ENCODE peak calls at places on chromosomes 5 and 9, in six cellular contexts. One of them, this sample, is unnamed.

GRCh38 chr5:66494437-66494836 is 101.8 kb upstream of the MAST4 start:
- DNase-seq in mesenchymal stem cell: no peak
- DNase-seq in H1: peak
- DNase-seq in trophoblast cell: peak
- DNase-seq in H9: peak
- DNase-seq in IMR-90: no peak
- DNase-seq in this sample: no peak

GRCh38 chr9:103364753-103365152 is 369.6 kb downstream of the CYLC2 start:
- DNase-seq in mesenchymal stem cell: peak
- DNase-seq in trophoblast cell: peak
- DNase-seq in H1: no peak
- DNase-seq in H9: no peak
- DNase-seq in IMR-90: no peak
- DNase-seq in this sample: no peak

GRCh38 chr5:5591567-5591966 is 169.1 kb downstream of the ICE1 start:
- DNase-seq in IMR-90: no peak
- DNase-seq in mesenchymal stem cell: no peak
- DNase-seq in H9: no peak
- DNase-seq in H1: no peak
- DNase-seq in trophoblast cell: no peak
- DNase-seq in this sample: no peak

GRCh38 chr9:117403403-117403811 is 11.4 kb downstream of the ASTN2 start:
- DNase-seq in H9: no peak
- DNase-seq in H1: no peak
- DNase-seq in trophoblast cell: no peak
- DNase-seq in IMR-90: no peak
- DNase-seq in mesenchymal stem cell: no peak
- DNase-seq in this sample: no peak

GRCh38 chr9:110050925-110051355 is 157.0 kb downstream of the C9orf152 start:
- DNase-seq in H1: no peak
- DNase-seq in IMR-90: peak
- DNase-seq in trophoblast cell: peak
- DNase-seq in H9: no peak
- DNase-seq in mesenchymal stem cell: peak
- DNase-seq in this sample: no peak

GRCh38 chr5:76389513-76390154 is 13.5 kb upstream of the IQGAP2 start:
- DNase-seq in IMR-90: no peak
- DNase-seq in mesenchymal stem cell: no peak
- DNase-seq in H9: no peak
- DNase-seq in H1: no peak
- DNase-seq in trophoblast cell: no peak
- DNase-seq in this sample: no peak

GRCh38 chr5:80885698-80886000 is 74.5 kb upstream of the RASGRF2 start:
- DNase-seq in H9: no peak
- DNase-seq in H1: no peak
- DNase-seq in trophoblast cell: peak
- DNase-seq in IMR-90: no peak
- DNase-seq in mesenchymal stem cell: peak
- DNase-seq in this sample: no peak

GRCh38 chr5:148224131-148224742 is 14.1 kb upstream of the MARCOL start:
- DNase-seq in mesenchymal stem cell: no peak
- DNase-seq in trophoblast cell: no peak
- DNase-seq in H9: no peak
- DNase-seq in H1: no peak
- DNase-seq in IMR-90: no peak
- DNase-seq in this sample: no peak

GRCh38 chr9:97735070-97735600 is 38.0 kb upstream of the XPA start:
- DNase-seq in IMR-90: no peak
- DNase-seq in H9: no peak
- DNase-seq in H1: no peak
- DNase-seq in mesenchymal stem cell: no peak
- DNase-seq in trophoblast cell: no peak
- DNase-seq in this sample: no peak

GRCh38 chr5:35096933-35097332 is 49.2 kb upstream of the AGXT2 start:
- DNase-seq in H1: no peak
- DNase-seq in H9: no peak
- DNase-seq in mesenchymal stem cell: no peak
- DNase-seq in IMR-90: no peak
- DNase-seq in trophoblast cell: no peak
- DNase-seq in this sample: no peak

GRCh38 chr9:132451276-132451675 is 41.3 kb downstream of the CFAP77 start:
- DNase-seq in IMR-90: no peak
- DNase-seq in H9: no peak
- DNase-seq in H1: no peak
- DNase-seq in trophoblast cell: no peak
- DNase-seq in mesenchymal stem cell: no peak
- DNase-seq in this sample: no peak

GRCh38 chr9:3018691-3019230 is 174.9 kb upstream of the PUM3 start:
- DNase-seq in H1: no peak
- DNase-seq in IMR-90: no peak
- DNase-seq in mesenchymal stem cell: no peak
- DNase-seq in H9: no peak
- DNase-seq in trophoblast cell: no peak
- DNase-seq in this sample: no peak

GRCh38 chr5:126587551-126588390 is 7.2 kb downstream of the ALDH7A1 start:
- DNase-seq in mesenchymal stem cell: no peak
- DNase-seq in trophoblast cell: no peak
- DNase-seq in H9: no peak
- DNase-seq in IMR-90: no peak
- DNase-seq in H1: no peak
- DNase-seq in this sample: no peak

GRCh38 chr5:73454379-73455036 is 5.9 kb upstream of the FOXD1 start:
- DNase-seq in mesenchymal stem cell: peak
- DNase-seq in H9: peak
- DNase-seq in IMR-90: peak
- DNase-seq in trophoblast cell: peak
- DNase-seq in H1: no peak
- DNase-seq in this sample: no peak

GRCh38 chr9:120477534-120478001 is 102.4 kb downstream of the CDK5RAP2 start:
- DNase-seq in IMR-90: peak
- DNase-seq in H9: peak
- DNase-seq in trophoblast cell: peak
- DNase-seq in mesenchymal stem cell: peak
- DNase-seq in H1: peak
- DNase-seq in this sample: peak

GRCh38 chr9:68433629-68434028 is 77.2 kb downstream of the PGM5 start:
- DNase-seq in trophoblast cell: no peak
- DNase-seq in H9: no peak
- DNase-seq in mesenchymal stem cell: no peak
- DNase-seq in IMR-90: no peak
- DNase-seq in H1: no peak
- DNase-seq in this sample: no peak

GRCh38 chr5:136202800-136203199 is 9.8 kb upstream of the SMIM32 start:
- DNase-seq in H9: peak
- DNase-seq in mesenchymal stem cell: no peak
- DNase-seq in H1: peak
- DNase-seq in IMR-90: no peak
- DNase-seq in trophoblast cell: no peak
- DNase-seq in this sample: peak

DNA sequence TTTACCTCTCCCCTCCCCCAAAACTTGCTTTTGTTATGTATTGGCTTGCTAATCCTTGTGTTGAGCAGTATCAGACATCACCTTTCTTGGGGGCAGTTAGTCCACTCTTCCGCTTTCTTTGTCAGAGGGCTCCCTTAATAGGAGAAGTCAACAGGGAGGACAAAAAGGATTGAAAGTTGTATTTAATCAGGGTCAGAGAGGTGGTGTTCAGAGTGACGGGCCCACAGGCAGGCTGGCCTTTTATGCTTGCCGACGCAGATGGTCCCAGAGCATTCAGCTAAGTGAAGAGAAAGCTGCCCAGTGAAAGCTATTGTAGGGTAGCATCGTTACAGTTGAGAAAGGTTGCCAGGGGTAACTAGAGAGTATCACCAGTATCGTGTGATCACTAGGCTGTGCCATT is 131.1 kb downstream of the ZCCHC7 start:
- DNase-seq in mesenchymal stem cell: no peak
- DNase-seq in H1: peak
- DNase-seq in trophoblast cell: no peak
- DNase-seq in H9: peak
- DNase-seq in IMR-90: no peak
- DNase-seq in this sample: peak
- H4K8ac ChIP-seq in mesenchymal stem cell: no peak
- H4K8ac ChIP-seq in H1: no peak
- H4K8ac ChIP-seq in trophoblast cell: no peak
- H4K8ac ChIP-seq in H9: no peak
- H4K8ac ChIP-seq in IMR-90: no peak
- H4K8ac ChIP-seq in this sample: no peak

DNA sequence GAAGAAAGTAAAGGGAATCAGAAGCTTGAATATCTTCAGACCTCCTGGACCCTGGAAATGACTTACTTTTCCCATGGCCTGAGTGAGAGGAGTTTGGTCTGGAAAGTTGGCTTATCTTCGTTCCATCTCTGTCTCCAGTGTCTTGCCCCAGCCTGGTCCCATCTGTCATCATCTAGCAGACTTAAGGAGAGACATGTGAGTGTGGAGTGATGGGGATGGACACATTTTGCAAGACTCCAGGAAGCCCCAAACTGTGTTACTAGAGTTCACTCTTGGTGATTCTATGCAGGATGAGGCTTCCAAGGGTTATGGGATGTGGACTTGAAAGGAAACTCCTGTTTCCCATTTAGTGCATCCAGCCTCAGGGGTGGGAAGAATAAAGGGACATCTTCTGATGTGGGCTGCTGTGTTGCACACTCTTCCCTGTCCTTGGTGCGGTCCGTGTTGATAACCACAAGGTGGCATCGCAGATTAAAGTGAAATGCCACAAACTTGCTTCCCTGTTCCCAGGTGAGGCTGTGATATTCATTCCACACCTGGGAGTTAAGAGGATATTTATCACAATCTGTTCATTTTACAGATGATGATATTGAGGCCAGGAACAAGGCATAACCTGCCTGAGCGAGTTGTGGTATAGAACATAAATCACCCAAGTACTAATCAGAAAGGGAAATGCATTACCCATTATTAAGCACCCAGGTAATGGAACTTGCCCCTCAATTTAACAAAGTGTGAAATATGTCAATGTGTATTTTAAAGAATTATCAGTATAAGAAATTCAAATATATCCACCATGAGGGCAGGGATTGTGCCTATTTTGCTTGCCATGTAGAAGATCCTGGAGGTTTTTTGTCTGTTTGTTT is 269.9 kb upstream of the PAPPA start:
- DNase-seq in H9: peak
- DNase-seq in H1: no peak
- DNase-seq in IMR-90: peak
- DNase-seq in trophoblast cell: peak
- DNase-seq in mesenchymal stem cell: peak
- DNase-seq in this sample: peak
- H2AFZ ChIP-seq in H9: no peak
- H2AFZ ChIP-seq in H1: no peak
- H2AFZ ChIP-seq in IMR-90: peak
- H2AFZ ChIP-seq in trophoblast cell: no peak
- H2AFZ ChIP-seq in mesenchymal stem cell: no peak
- H2AFZ ChIP-seq in this sample: no peak

GRCh38 chr5:174724484-174725260 is at the start of gene MSX2:
- DNase-seq in trophoblast cell: peak
- DNase-seq in H1: no peak
- DNase-seq in H9: peak
- DNase-seq in mesenchymal stem cell: peak
- DNase-seq in IMR-90: peak
- DNase-seq in this sample: peak
- H4K8ac ChIP-seq in trophoblast cell: peak
- H4K8ac ChIP-seq in H1: no peak
- H4K8ac ChIP-seq in H9: no peak
- H4K8ac ChIP-seq in mesenchymal stem cell: peak
- H4K8ac ChIP-seq in IMR-90: no peak
- H4K8ac ChIP-seq in this sample: no peak

GRCh38 chr9:88692837-88693236 is 157.9 kb downstream of the NXNL2 start:
- DNase-seq in H1: no peak
- DNase-seq in mesenchymal stem cell: no peak
- DNase-seq in IMR-90: no peak
- DNase-seq in trophoblast cell: no peak
- DNase-seq in H9: no peak
- DNase-seq in this sample: no peak
- H2AFZ ChIP-seq in H1: no peak
- H2AFZ ChIP-seq in mesenchymal stem cell: no peak
- H2AFZ ChIP-seq in IMR-90: no peak
- H2AFZ ChIP-seq in trophoblast cell: no peak
- H2AFZ ChIP-seq in H9: no peak
- H2AFZ ChIP-seq in this sample: no peak

DNA sequence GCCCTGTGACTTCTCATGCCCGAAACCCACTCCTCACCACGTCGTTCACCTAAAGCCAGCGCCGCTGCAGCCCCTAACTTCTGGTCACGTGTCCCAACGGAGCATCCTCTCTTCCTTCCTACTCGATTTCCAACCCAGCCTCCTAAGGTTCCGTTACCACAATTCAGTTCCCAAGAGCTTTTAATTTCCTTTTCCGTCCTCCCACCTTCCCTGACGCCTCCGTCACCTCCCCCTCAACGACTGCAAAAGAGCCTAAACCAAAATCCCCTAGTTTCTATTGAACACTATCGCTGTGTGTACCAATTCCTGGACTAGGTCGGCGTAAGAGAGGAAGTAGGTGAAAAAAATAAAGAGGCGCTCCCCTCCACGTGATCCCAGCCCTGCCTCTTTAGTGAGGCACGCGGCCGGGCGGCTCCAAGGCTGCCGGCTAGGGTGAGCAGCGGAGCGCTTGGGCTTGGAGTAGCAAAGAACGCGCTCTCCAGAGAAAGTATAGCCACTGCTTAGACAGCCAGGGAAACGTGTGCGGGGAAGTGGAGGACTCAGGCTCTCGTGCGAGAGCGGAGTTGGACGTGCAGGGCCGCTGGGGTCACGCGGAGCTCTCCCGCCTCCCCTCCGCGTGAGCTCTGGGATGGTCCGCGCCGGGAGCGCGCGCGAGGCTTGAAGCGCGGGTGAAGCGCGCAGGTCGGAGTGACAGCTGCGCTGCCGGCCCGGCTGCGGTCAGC is at the start of the genes CENPP and NOL8:
- DNase-seq in H1: peak
- DNase-seq in mesenchymal stem cell: peak
- DNase-seq in trophoblast cell: peak
- DNase-seq in H9: peak
- DNase-seq in IMR-90: peak
- DNase-seq in this sample: peak
- H4K8ac ChIP-seq in H1: peak
- H4K8ac ChIP-seq in mesenchymal stem cell: peak
- H4K8ac ChIP-seq in trophoblast cell: peak
- H4K8ac ChIP-seq in H9: no peak
- H4K8ac ChIP-seq in IMR-90: peak
- H4K8ac ChIP-seq in this sample: no peak

GRCh38 chr9:70519912-70520724 is 105.7 kb upstream of the KLF9 start:
- DNase-seq in mesenchymal stem cell: no peak
- DNase-seq in H1: no peak
- DNase-seq in IMR-90: no peak
- DNase-seq in trophoblast cell: no peak
- DNase-seq in H9: no peak
- DNase-seq in this sample: no peak

GRCh38 chr9:70510157-70510770 is 95.8 kb upstream of the KLF9 start:
- DNase-seq in IMR-90: no peak
- DNase-seq in H1: peak
- DNase-seq in trophoblast cell: peak
- DNase-seq in mesenchymal stem cell: no peak
- DNase-seq in H9: peak
- DNase-seq in this sample: peak

GRCh38 chr9:70511858-70512257 is 97.4 kb upstream of the KLF9 start:
- DNase-seq in trophoblast cell: no peak
- DNase-seq in IMR-90: no peak
- DNase-seq in H1: no peak
- DNase-seq in H9: no peak
- DNase-seq in mesenchymal stem cell: no peak
- DNase-seq in this sample: no peak

GRCh38 chr9:70517926-70518325 is 103.5 kb upstream of the KLF9 start:
- DNase-seq in trophoblast cell: no peak
- DNase-seq in mesenchymal stem cell: no peak
- DNase-seq in H9: no peak
- DNase-seq in H1: no peak
- DNase-seq in IMR-90: no peak
- DNase-seq in this sample: no peak

GRCh38 chr9:70514273-70514672 is 99.8 kb upstream of the KLF9 start:
- DNase-seq in H1: no peak
- DNase-seq in H9: no peak
- DNase-seq in IMR-90: no peak
- DNase-seq in mesenchymal stem cell: no peak
- DNase-seq in trophoblast cell: no peak
- DNase-seq in this sample: no peak
- H2AFZ ChIP-seq in H1: no peak
- H2AFZ ChIP-seq in H9: no peak
- H2AFZ ChIP-seq in IMR-90: peak
- H2AFZ ChIP-seq in mesenchymal stem cell: no peak
- H2AFZ ChIP-seq in trophoblast cell: no peak
- H2AFZ ChIP-seq in this sample: no peak